ENCODE peak calls at places on chromosomes 7 and 10, in six cellular contexts. One of them, this sample, is unnamed.

GRCh38 chr7:151705744-151706567 is 171.0 kb downstream of the PRKAG2 start:
- DNase-seq in heart right ventricle: no peak
- DNase-seq in K562: peak; percentile 65
- DNase-seq in astrocyte: peak; percentile 47
- DNase-seq in bronchial epithelial cell: peak; percentile 75
- DNase-seq in endothelial cell: peak; percentile 52
- DNase-seq in this sample: peak; percentile 31

GRCh38 chr7:24757799-24758275 is 573 bp upstream of the GSDME start:
- DNase-seq in K562: no peak
- DNase-seq in bronchial epithelial cell: peak; percentile 63
- DNase-seq in astrocyte: peak; percentile 42
- DNase-seq in heart right ventricle: no peak
- DNase-seq in endothelial cell: no peak
- DNase-seq in this sample: no peak

GRCh38 chr7:76352193-76352592 is 6.6 kb downstream of the YWHAG start:
- DNase-seq in astrocyte: no peak
- DNase-seq in endothelial cell: no peak
- DNase-seq in K562: no peak
- DNase-seq in heart right ventricle: no peak
- DNase-seq in bronchial epithelial cell: no peak
- DNase-seq in this sample: no peak

GRCh38 chr10:61894150-61894549 is 7.3 kb upstream of the ARID5B start:
- DNase-seq in astrocyte: no peak
- DNase-seq in heart right ventricle: no peak
- DNase-seq in bronchial epithelial cell: no peak
- DNase-seq in endothelial cell: no peak
- DNase-seq in K562: no peak
- DNase-seq in this sample: no peak

GRCh38 chr10:122044713-122045112 is 55.8 kb downstream of the TACC2 start:
- DNase-seq in astrocyte: peak; percentile 9
- DNase-seq in K562: no peak
- DNase-seq in bronchial epithelial cell: no peak
- DNase-seq in heart right ventricle: no peak
- DNase-seq in endothelial cell: no peak
- DNase-seq in this sample: no peak

GRCh38 chr10:131090761-131091661 is 220.5 kb downstream of the TCERG1L start:
- DNase-seq in endothelial cell: no peak
- DNase-seq in heart right ventricle: no peak
- DNase-seq in K562: no peak
- DNase-seq in bronchial epithelial cell: no peak
- DNase-seq in astrocyte: no peak
- DNase-seq in this sample: no peak

GRCh38 chr10:46286991-46287693 is at the start of gene ANTXRL:
- DNase-seq in bronchial epithelial cell: no peak
- DNase-seq in astrocyte: no peak
- DNase-seq in K562: peak; percentile 4
- DNase-seq in endothelial cell: no peak
- DNase-seq in heart right ventricle: no peak
- DNase-seq in this sample: no peak

GRCh38 chr10:88810196-88810961 is 7.8 kb downstream of the LIPM start:
- DNase-seq in endothelial cell: peak; percentile 36
- DNase-seq in bronchial epithelial cell: peak; percentile 85
- DNase-seq in K562: peak; percentile 3
- DNase-seq in heart right ventricle: no peak
- DNase-seq in astrocyte: peak; percentile 49
- DNase-seq in this sample: no peak

GRCh38 chr10:72567884-72568283 is 58.0 kb downstream of the MICU1 start:
- DNase-seq in astrocyte: no peak
- DNase-seq in endothelial cell: peak; percentile 11
- DNase-seq in heart right ventricle: no peak
- DNase-seq in K562: peak; percentile 64
- DNase-seq in bronchial epithelial cell: peak; percentile 22
- DNase-seq in this sample: no peak

GRCh38 chr10:72122221-72122620 is 33.9 kb upstream of the SPOCK2 start:
- DNase-seq in K562: no peak
- DNase-seq in heart right ventricle: no peak
- DNase-seq in bronchial epithelial cell: no peak
- DNase-seq in astrocyte: no peak
- DNase-seq in endothelial cell: no peak
- DNase-seq in this sample: no peak

GRCh38 chr7:29123611-29124190 is 22.6 kb downstream of the CPVL start:
- DNase-seq in K562: no peak
- DNase-seq in bronchial epithelial cell: no peak
- DNase-seq in endothelial cell: no peak
- DNase-seq in astrocyte: no peak
- DNase-seq in heart right ventricle: no peak
- DNase-seq in this sample: no peak

GRCh38 chr10:71761105-71761511 is 12.2 kb downstream of the VSIR start:
- DNase-seq in astrocyte: no peak
- DNase-seq in endothelial cell: no peak
- DNase-seq in heart right ventricle: no peak
- DNase-seq in K562: no peak
- DNase-seq in bronchial epithelial cell: peak; percentile 89
- DNase-seq in this sample: no peak

GRCh38 chr7:74579800-74580685 is 77.5 kb upstream of the GTF2I start:
- DNase-seq in heart right ventricle: no peak
- DNase-seq in bronchial epithelial cell: peak; percentile 52
- DNase-seq in K562: no peak
- DNase-seq in endothelial cell: no peak
- DNase-seq in astrocyte: no peak
- DNase-seq in this sample: no peak

DNA sequence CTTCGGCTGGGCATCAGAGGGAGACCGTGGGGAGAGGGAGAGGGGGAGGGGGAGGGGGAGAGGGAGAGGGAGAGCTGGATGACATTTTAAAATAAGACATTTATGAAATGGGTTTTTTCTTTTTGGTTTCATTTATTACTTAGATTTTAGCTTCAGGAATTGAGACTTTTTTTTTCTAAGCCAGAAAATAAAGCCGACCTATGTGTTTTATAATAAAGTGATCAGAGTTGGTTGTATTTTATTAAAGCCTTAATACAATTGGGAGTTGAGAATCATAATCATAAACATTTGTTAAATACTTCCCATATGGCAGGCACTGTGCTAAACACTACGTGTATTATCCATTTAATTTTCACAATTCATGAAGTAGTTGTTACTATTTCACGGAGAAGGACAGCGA is 70.2 kb downstream of the INPP5F start:
- DNase-seq in endothelial cell: no peak
- DNase-seq in astrocyte: no peak
- DNase-seq in heart right ventricle: no peak
- DNase-seq in bronchial epithelial cell: no peak
- DNase-seq in K562: no peak
- DNase-seq in this sample: no peak
- TF ChIP-seq CTCF in endothelial cell: no peak
- TF ChIP-seq CTCF in astrocyte: no peak
- TF ChIP-seq CTCF in heart right ventricle: no peak
- TF ChIP-seq CTCF in bronchial epithelial cell: no peak
- TF ChIP-seq CTCF in K562: no peak
- TF ChIP-seq CTCF in this sample: no peak

GRCh38 chr7:46738165-46738564 is 817.1 kb upstream of the IGFBP3 start:
- DNase-seq in heart right ventricle: no peak
- DNase-seq in astrocyte: no peak
- DNase-seq in endothelial cell: no peak
- DNase-seq in bronchial epithelial cell: no peak
- DNase-seq in K562: no peak
- DNase-seq in this sample: no peak

GRCh38 chr7:46741181-46741580 is 820.1 kb upstream of the IGFBP3 start:
- DNase-seq in astrocyte: no peak
- DNase-seq in endothelial cell: no peak
- DNase-seq in heart right ventricle: no peak
- DNase-seq in K562: no peak
- DNase-seq in bronchial epithelial cell: no peak
- DNase-seq in this sample: no peak

GRCh38 chr7:46741924-46742607 is 821.0 kb upstream of the IGFBP3 start:
- DNase-seq in K562: no peak
- DNase-seq in heart right ventricle: no peak
- DNase-seq in astrocyte: peak; percentile 67
- DNase-seq in endothelial cell: no peak
- DNase-seq in bronchial epithelial cell: no peak
- DNase-seq in this sample: no peak

GRCh38 chr7:46739378-46740234 is 818.5 kb upstream of the IGFBP3 start:
- DNase-seq in heart right ventricle: no peak
- DNase-seq in astrocyte: no peak
- DNase-seq in K562: no peak
- DNase-seq in endothelial cell: no peak
- DNase-seq in bronchial epithelial cell: no peak
- DNase-seq in this sample: no peak

GRCh38 chr7:46738713-46739220 is 817.7 kb upstream of the IGFBP3 start:
- DNase-seq in astrocyte: peak; percentile 30
- DNase-seq in bronchial epithelial cell: no peak
- DNase-seq in endothelial cell: no peak
- DNase-seq in K562: no peak
- DNase-seq in heart right ventricle: no peak
- DNase-seq in this sample: no peak
- TF ChIP-seq CTCF in astrocyte: no peak
- TF ChIP-seq CTCF in bronchial epithelial cell: no peak
- TF ChIP-seq CTCF in endothelial cell: no peak
- TF ChIP-seq CTCF in K562: no peak
- TF ChIP-seq CTCF in heart right ventricle: no peak
- TF ChIP-seq CTCF in this sample: no peak

GRCh38 chr7:141754939-141755338 is 9.0 kb upstream of the TAS2R3 start:
- DNase-seq in endothelial cell: peak; percentile 35
- DNase-seq in astrocyte: no peak
- DNase-seq in heart right ventricle: no peak
- DNase-seq in K562: peak; percentile 55
- DNase-seq in bronchial epithelial cell: peak; percentile 23
- DNase-seq in this sample: no peak
- TF ChIP-seq CTCF in endothelial cell: peak; percentile 83
- TF ChIP-seq CTCF in astrocyte: peak; percentile 25
- TF ChIP-seq CTCF in heart right ventricle: peak; percentile 32
- TF ChIP-seq CTCF in K562: peak; percentile 77
- TF ChIP-seq CTCF in bronchial epithelial cell: peak; percentile 39
- TF ChIP-seq CTCF in this sample: peak; percentile 59

DNA sequence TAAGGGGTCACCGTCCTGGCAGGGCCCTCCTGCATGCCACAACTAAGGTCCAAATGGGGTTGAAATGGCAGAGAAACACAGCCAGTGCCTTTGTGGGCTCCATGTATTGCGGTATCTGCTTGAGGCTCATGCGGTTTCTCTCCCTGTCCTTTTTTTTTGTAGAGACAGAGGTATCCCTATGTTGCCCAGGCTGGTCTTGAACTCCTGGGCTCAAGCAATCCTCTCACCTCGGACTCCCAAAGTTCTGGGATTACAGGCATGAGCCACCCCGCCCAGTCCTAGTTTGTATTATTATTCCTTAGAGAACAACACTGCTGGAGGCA is 64.1 kb upstream of the WAPL start:
- DNase-seq in bronchial epithelial cell: no peak
- DNase-seq in K562: no peak
- DNase-seq in endothelial cell: no peak
- DNase-seq in astrocyte: no peak
- DNase-seq in heart right ventricle: no peak
- DNase-seq in this sample: no peak
- TF ChIP-seq CTCF in bronchial epithelial cell: no peak
- TF ChIP-seq CTCF in K562: no peak
- TF ChIP-seq CTCF in endothelial cell: peak; percentile 37
- TF ChIP-seq CTCF in astrocyte: no peak
- TF ChIP-seq CTCF in heart right ventricle: peak; percentile 7
- TF ChIP-seq CTCF in this sample: peak; percentile 2

GRCh38 chr10:57759777-57760176 is 507.9 kb downstream of the IPMK start:
- DNase-seq in bronchial epithelial cell: no peak
- DNase-seq in endothelial cell: no peak
- DNase-seq in astrocyte: no peak
- DNase-seq in K562: no peak
- DNase-seq in heart right ventricle: no peak
- DNase-seq in this sample: no peak
- TF ChIP-seq CTCF in bronchial epithelial cell: no peak
- TF ChIP-seq CTCF in endothelial cell: no peak
- TF ChIP-seq CTCF in astrocyte: no peak
- TF ChIP-seq CTCF in K562: no peak
- TF ChIP-seq CTCF in heart right ventricle: no peak
- TF ChIP-seq CTCF in this sample: no peak

GRCh38 chr7:115511330-115511729 is 519.2 kb downstream of the TFEC start:
- DNase-seq in bronchial epithelial cell: no peak
- DNase-seq in endothelial cell: no peak
- DNase-seq in astrocyte: no peak
- DNase-seq in heart right ventricle: no peak
- DNase-seq in K562: no peak
- DNase-seq in this sample: no peak
- TF ChIP-seq CTCF in bronchial epithelial cell: no peak
- TF ChIP-seq CTCF in endothelial cell: no peak
- TF ChIP-seq CTCF in astrocyte: no peak
- TF ChIP-seq CTCF in heart right ventricle: no peak
- TF ChIP-seq CTCF in K562: no peak
- TF ChIP-seq CTCF in this sample: no peak

GRCh38 chr7:134611611-134612151 is 35.0 kb upstream of the BPGM start:
- DNase-seq in bronchial epithelial cell: no peak
- DNase-seq in astrocyte: no peak
- DNase-seq in heart right ventricle: no peak
- DNase-seq in endothelial cell: no peak
- DNase-seq in K562: no peak
- DNase-seq in this sample: no peak

GRCh38 chr7:134601459-134601858 is 45.2 kb upstream of the BPGM start:
- DNase-seq in endothelial cell: no peak
- DNase-seq in heart right ventricle: no peak
- DNase-seq in bronchial epithelial cell: no peak
- DNase-seq in K562: no peak
- DNase-seq in astrocyte: no peak
- DNase-seq in this sample: no peak

GRCh38 chr7:134602921-134603394 is 43.7 kb upstream of the BPGM start:
- DNase-seq in endothelial cell: no peak
- DNase-seq in bronchial epithelial cell: peak; percentile 35
- DNase-seq in K562: no peak
- DNase-seq in astrocyte: peak; percentile 36
- DNase-seq in heart right ventricle: no peak
- DNase-seq in this sample: no peak

GRCh38 chr7:134612197-134612596 is 34.5 kb upstream of the BPGM start:
- DNase-seq in K562: no peak
- DNase-seq in astrocyte: no peak
- DNase-seq in endothelial cell: no peak
- DNase-seq in heart right ventricle: no peak
- DNase-seq in bronchial epithelial cell: peak; percentile 53
- DNase-seq in this sample: no peak

DNA sequence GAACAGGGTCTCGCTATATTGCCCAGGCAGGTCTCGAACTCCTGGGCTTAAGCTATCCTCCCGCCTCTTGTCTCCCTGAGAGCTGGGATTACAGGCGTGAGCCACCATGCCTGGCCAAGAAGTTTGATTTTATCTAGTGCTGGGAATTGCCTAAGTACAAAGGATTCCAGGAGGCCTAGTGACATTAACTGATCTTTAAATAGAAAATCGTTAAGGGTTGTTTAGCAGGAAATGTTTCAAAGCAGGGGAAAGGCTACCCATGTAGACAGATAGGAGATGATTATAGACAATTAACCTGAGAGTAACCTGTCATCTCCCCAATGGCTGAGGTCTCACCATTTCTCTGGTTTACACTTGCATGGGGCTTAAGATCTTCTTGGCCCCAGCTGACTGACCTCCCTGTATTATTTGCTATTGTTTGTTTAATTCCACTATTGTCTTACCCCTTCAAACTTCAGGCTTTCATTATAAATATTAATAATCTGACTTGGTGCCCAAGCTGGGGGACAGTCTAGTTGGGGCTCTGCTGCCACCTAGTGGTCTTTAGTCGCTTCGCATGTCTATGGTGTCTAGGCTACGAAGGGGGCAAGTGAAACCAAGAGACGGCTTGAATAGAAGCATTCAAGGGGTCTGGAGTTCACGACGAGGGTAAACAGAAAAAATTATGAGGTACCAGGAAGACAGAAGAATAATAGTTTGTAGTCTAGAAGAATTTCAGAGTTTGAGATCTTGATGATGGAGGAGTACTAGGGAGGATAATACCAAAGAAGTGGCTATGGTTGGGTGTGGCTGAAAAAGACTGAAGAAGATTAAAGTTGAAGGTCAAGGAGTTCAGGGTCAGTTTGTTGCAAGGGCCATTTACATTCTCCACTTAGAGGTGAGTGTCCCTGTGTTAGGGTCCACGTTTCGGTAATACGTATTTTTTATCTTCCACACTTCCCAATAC is 40.4 kb upstream of the BPGM start:
- DNase-seq in heart right ventricle: peak; percentile 42
- DNase-seq in astrocyte: peak; percentile 11
- DNase-seq in bronchial epithelial cell: peak; percentile 50
- DNase-seq in endothelial cell: peak; percentile 60
- DNase-seq in K562: peak; percentile 73
- DNase-seq in this sample: peak; percentile 56
- TF ChIP-seq CTCF in heart right ventricle: peak; percentile 94
- TF ChIP-seq CTCF in astrocyte: peak; percentile 94
- TF ChIP-seq CTCF in bronchial epithelial cell: peak; percentile 78
- TF ChIP-seq CTCF in endothelial cell: peak; percentile 74
- TF ChIP-seq CTCF in K562: peak; percentile 97
- TF ChIP-seq CTCF in this sample: peak; percentile 95